ENCODE peak calls at places on chromosomes 6 and 20, in five cellular contexts. One of them, this sample, is unnamed.

GRCh38 chr20:25863536-25864325 is 167.1 kb upstream of the ZNF337 start:
- DNase-seq in cardiac fibroblast: peak
- DNase-seq in heart right ventricle: no peak
- DNase-seq in heart left ventricle: peak
- DNase-seq in SK-N-SH: peak
- DNase-seq in this sample: peak

GRCh38 chr20:22962567-22963439 is 72.3 kb upstream of the SSTR4 start:
- DNase-seq in SK-N-SH: no peak
- DNase-seq in heart left ventricle: no peak
- DNase-seq in cardiac fibroblast: peak
- DNase-seq in heart right ventricle: no peak
- DNase-seq in this sample: peak

GRCh38 chr6:31901415-31901952 is 402 bp downstream of the ZBTB12 start:
- DNase-seq in cardiac fibroblast: peak
- DNase-seq in heart left ventricle: peak
- DNase-seq in heart right ventricle: peak
- DNase-seq in SK-N-SH: peak
- DNase-seq in this sample: peak

GRCh38 chr20:19304389-19304788 is 91.9 kb downstream of the SLC24A3 start:
- DNase-seq in heart right ventricle: no peak
- DNase-seq in heart left ventricle: no peak
- DNase-seq in cardiac fibroblast: no peak
- DNase-seq in SK-N-SH: no peak
- DNase-seq in this sample: no peak

GRCh38 chr6:139776051-139776450 is 401.6 kb upstream of the CITED2 start:
- DNase-seq in cardiac fibroblast: no peak
- DNase-seq in SK-N-SH: no peak
- DNase-seq in heart right ventricle: no peak
- DNase-seq in heart left ventricle: no peak
- DNase-seq in this sample: peak

GRCh38 chr6:151242420-151242841 is 2.7 kb downstream of the AKAP12 start:
- DNase-seq in heart left ventricle: no peak
- DNase-seq in heart right ventricle: no peak
- DNase-seq in SK-N-SH: no peak
- DNase-seq in cardiac fibroblast: peak
- DNase-seq in this sample: peak

GRCh38 chr20:23879811-23880374 is 345 bp upstream of the CST5 start:
- DNase-seq in heart right ventricle: no peak
- DNase-seq in heart left ventricle: no peak
- DNase-seq in cardiac fibroblast: no peak
- DNase-seq in SK-N-SH: no peak
- DNase-seq in this sample: no peak

GRCh38 chr6:38673397-38674165 is 29.4 kb downstream of the GLO1 start:
- DNase-seq in SK-N-SH: no peak
- DNase-seq in heart right ventricle: no peak
- DNase-seq in cardiac fibroblast: no peak
- DNase-seq in heart left ventricle: no peak
- DNase-seq in this sample: no peak

GRCh38 chr20:57417830-57418780 is 26.9 kb downstream of the RBM38 start:
- DNase-seq in heart right ventricle: no peak
- DNase-seq in cardiac fibroblast: no peak
- DNase-seq in SK-N-SH: no peak
- DNase-seq in heart left ventricle: no peak
- DNase-seq in this sample: no peak

GRCh38 chr20:47113362-47114118 is 218.9 kb downstream of the EYA2 start:
- DNase-seq in heart left ventricle: no peak
- DNase-seq in cardiac fibroblast: peak
- DNase-seq in SK-N-SH: no peak
- DNase-seq in heart right ventricle: no peak
- DNase-seq in this sample: peak

GRCh38 chr6:123655520-123656306 is 19.0 kb upstream of the TRDN start:
- DNase-seq in heart right ventricle: no peak
- DNase-seq in SK-N-SH: no peak
- DNase-seq in cardiac fibroblast: peak
- DNase-seq in heart left ventricle: no peak
- DNase-seq in this sample: no peak

GRCh38 chr6:141988954-141989705 is 143.6 kb upstream of the GJE1 start:
- DNase-seq in cardiac fibroblast: peak
- DNase-seq in heart right ventricle: no peak
- DNase-seq in SK-N-SH: peak
- DNase-seq in heart left ventricle: no peak
- DNase-seq in this sample: peak

DNA sequence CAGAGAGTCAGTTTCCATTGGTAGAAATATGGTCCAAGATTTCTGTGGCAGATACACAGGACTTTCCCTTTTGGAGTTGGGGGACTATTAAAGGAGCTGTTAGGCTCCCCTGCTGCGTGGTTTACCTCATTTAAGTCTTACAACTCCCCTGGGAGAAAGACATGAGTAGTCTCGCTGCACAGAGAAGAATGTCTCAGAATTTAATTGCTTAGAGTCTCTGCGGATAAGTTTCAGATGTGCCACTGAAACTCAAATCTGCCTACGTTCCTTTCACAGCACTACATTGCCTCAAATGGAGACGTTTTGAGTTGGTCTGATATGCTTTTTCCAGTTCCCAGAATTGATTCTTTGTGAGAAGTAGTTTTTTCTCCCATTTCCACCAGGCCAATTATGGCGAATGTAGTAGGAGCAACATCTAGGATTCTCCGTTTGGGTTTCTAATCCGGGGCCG is 585 bp upstream of the SLC35F1 start:
- DNase-seq in SK-N-SH: no peak
- DNase-seq in cardiac fibroblast: no peak
- DNase-seq in heart right ventricle: no peak
- DNase-seq in heart left ventricle: no peak
- DNase-seq in this sample: no peak
- H3K4me3 ChIP-seq in SK-N-SH: peak
- H3K4me3 ChIP-seq in cardiac fibroblast: peak
- H3K4me3 ChIP-seq in heart right ventricle: peak
- H3K4me3 ChIP-seq in heart left ventricle: peak
- H3K4me3 ChIP-seq in this sample: no peak

GRCh38 chr20:64223526-64224067 is 32.0 kb upstream of the PCMTD2 start:
- DNase-seq in heart left ventricle: peak
- DNase-seq in heart right ventricle: peak
- DNase-seq in SK-N-SH: no peak
- DNase-seq in cardiac fibroblast: peak
- DNase-seq in this sample: peak
- TF ChIP-seq CTCF in heart left ventricle: peak
- TF ChIP-seq CTCF in heart right ventricle: peak
- TF ChIP-seq CTCF in SK-N-SH: no peak
- TF ChIP-seq CTCF in cardiac fibroblast: peak
- TF ChIP-seq CTCF in this sample: peak

DNA sequence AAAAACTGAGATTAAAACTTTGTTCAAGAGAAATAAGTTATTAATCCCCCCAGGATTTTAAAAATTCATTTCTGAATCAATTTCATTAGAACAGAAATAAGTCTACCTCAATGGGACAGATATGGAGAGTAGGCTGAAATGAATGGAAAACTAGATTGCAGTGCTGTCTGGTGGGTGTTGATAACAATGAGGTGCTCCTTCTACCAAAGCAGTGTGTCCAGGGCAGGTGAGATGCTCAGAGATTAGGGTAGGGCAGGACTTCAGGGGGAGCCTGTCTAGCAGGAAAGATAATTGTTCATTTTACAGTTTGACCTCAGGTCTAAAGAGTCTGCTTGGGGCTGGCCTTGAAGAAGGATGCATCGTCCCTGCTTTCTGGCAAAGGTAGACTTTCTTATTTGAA is 38.0 kb upstream of the MYLIP start:
- DNase-seq in cardiac fibroblast: no peak
- DNase-seq in heart right ventricle: no peak
- DNase-seq in SK-N-SH: no peak
- DNase-seq in heart left ventricle: no peak
- DNase-seq in this sample: no peak
- H3K4me3 ChIP-seq in cardiac fibroblast: no peak
- H3K4me3 ChIP-seq in heart right ventricle: no peak
- H3K4me3 ChIP-seq in SK-N-SH: no peak
- H3K4me3 ChIP-seq in heart left ventricle: no peak
- H3K4me3 ChIP-seq in this sample: no peak

GRCh38 chr6:51887859-51888258 is 199.6 kb downstream of the PKHD1 start:
- DNase-seq in heart right ventricle: no peak
- DNase-seq in heart left ventricle: no peak
- DNase-seq in cardiac fibroblast: no peak
- DNase-seq in SK-N-SH: no peak
- DNase-seq in this sample: no peak

GRCh38 chr6:51892750-51893149 is 194.7 kb downstream of the PKHD1 start:
- DNase-seq in heart right ventricle: no peak
- DNase-seq in heart left ventricle: no peak
- DNase-seq in cardiac fibroblast: no peak
- DNase-seq in SK-N-SH: no peak
- DNase-seq in this sample: no peak

GRCh38 chr6:51891784-51892183 is 195.6 kb downstream of the PKHD1 start:
- DNase-seq in heart right ventricle: no peak
- DNase-seq in heart left ventricle: no peak
- DNase-seq in SK-N-SH: no peak
- DNase-seq in cardiac fibroblast: no peak
- DNase-seq in this sample: no peak

GRCh38 chr6:51893356-51893755 is 194.1 kb downstream of the PKHD1 start:
- DNase-seq in heart right ventricle: no peak
- DNase-seq in cardiac fibroblast: no peak
- DNase-seq in heart left ventricle: no peak
- DNase-seq in SK-N-SH: no peak
- DNase-seq in this sample: no peak

DNA sequence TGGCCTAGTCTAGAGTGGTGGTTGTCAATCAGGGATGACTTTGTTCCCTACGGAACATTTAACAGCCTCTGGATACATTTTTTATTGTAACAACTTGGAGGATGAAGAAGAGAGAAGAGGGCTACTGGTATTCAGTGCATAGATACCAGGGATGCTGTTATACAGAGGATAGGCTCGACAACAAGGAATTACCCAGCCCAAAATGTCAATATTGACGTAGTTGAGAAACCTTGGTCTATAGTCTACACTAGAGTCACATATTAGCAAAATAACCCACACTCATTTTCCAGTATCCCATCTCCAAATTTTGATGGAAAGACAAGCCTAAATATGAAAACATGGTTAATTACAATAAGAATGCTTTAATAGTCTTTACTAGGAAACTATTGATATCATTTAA is 195.1 kb downstream of the PKHD1 start:
- DNase-seq in SK-N-SH: no peak
- DNase-seq in heart right ventricle: no peak
- DNase-seq in cardiac fibroblast: no peak
- DNase-seq in heart left ventricle: no peak
- DNase-seq in this sample: no peak
- TF ChIP-seq CTCF in SK-N-SH: no peak
- TF ChIP-seq CTCF in heart right ventricle: no peak
- TF ChIP-seq CTCF in cardiac fibroblast: no peak
- TF ChIP-seq CTCF in heart left ventricle: no peak
- TF ChIP-seq CTCF in this sample: no peak

GRCh38 chr6:18391018-18391417 is 3.9 kb downstream of the RNF144B start:
- DNase-seq in heart right ventricle: no peak
- DNase-seq in cardiac fibroblast: no peak
- DNase-seq in SK-N-SH: no peak
- DNase-seq in heart left ventricle: no peak
- DNase-seq in this sample: no peak

GRCh38 chr6:18390476-18390875 is 3.3 kb downstream of the RNF144B start:
- DNase-seq in heart left ventricle: no peak
- DNase-seq in cardiac fibroblast: no peak
- DNase-seq in SK-N-SH: no peak
- DNase-seq in heart right ventricle: no peak
- DNase-seq in this sample: no peak

GRCh38 chr6:18388252-18388651 is 1.1 kb downstream of the RNF144B start:
- DNase-seq in heart left ventricle: no peak
- DNase-seq in heart right ventricle: no peak
- DNase-seq in cardiac fibroblast: peak
- DNase-seq in SK-N-SH: no peak
- DNase-seq in this sample: no peak

GRCh38 chr6:18388942-18389341 is 1.8 kb downstream of the RNF144B start:
- DNase-seq in SK-N-SH: no peak
- DNase-seq in heart left ventricle: no peak
- DNase-seq in cardiac fibroblast: peak
- DNase-seq in heart right ventricle: no peak
- DNase-seq in this sample: peak

GRCh38 chr6:18389479-18389878 is 2.3 kb downstream of the RNF144B start:
- DNase-seq in cardiac fibroblast: peak
- DNase-seq in heart right ventricle: no peak
- DNase-seq in heart left ventricle: no peak
- DNase-seq in SK-N-SH: no peak
- DNase-seq in this sample: peak
- H3K4me3 ChIP-seq in cardiac fibroblast: peak
- H3K4me3 ChIP-seq in heart right ventricle: peak
- H3K4me3 ChIP-seq in heart left ventricle: peak
- H3K4me3 ChIP-seq in SK-N-SH: peak
- H3K4me3 ChIP-seq in this sample: no peak

GRCh38 chr6:37171970-37172812 is 2.2 kb downstream of the PIM1 start:
- DNase-seq in cardiac fibroblast: peak
- DNase-seq in SK-N-SH: peak
- DNase-seq in heart left ventricle: peak
- DNase-seq in heart right ventricle: peak
- DNase-seq in this sample: peak

GRCh38 chr6:37169458-37170272 is at the start of gene PIM1:
- DNase-seq in cardiac fibroblast: peak
- DNase-seq in heart right ventricle: peak
- DNase-seq in SK-N-SH: peak
- DNase-seq in heart left ventricle: peak
- DNase-seq in this sample: peak

GRCh38 chr6:37171141-37171969 is 1.4 kb downstream of the PIM1 start:
- DNase-seq in heart left ventricle: peak
- DNase-seq in cardiac fibroblast: peak
- DNase-seq in heart right ventricle: peak
- DNase-seq in SK-N-SH: peak
- DNase-seq in this sample: peak

GRCh38 chr6:37168809-37169457 is 1.0 kb upstream of the PIM1 start:
- DNase-seq in heart right ventricle: no peak
- DNase-seq in cardiac fibroblast: peak
- DNase-seq in heart left ventricle: no peak
- DNase-seq in SK-N-SH: peak
- DNase-seq in this sample: peak

GRCh38 chr6:37170273-37171140 is 555 bp downstream of the PIM1 start:
- DNase-seq in cardiac fibroblast: peak
- DNase-seq in SK-N-SH: peak
- DNase-seq in heart left ventricle: peak
- DNase-seq in heart right ventricle: peak
- DNase-seq in this sample: peak
- TF ChIP-seq CTCF in cardiac fibroblast: peak
- TF ChIP-seq CTCF in SK-N-SH: peak
- TF ChIP-seq CTCF in heart left ventricle: peak
- TF ChIP-seq CTCF in heart right ventricle: peak
- TF ChIP-seq CTCF in this sample: no peak